ENCODE peak calls at places on chromosome 3, in nine cellular contexts. G is PC-9, E is coronary artery, I is caudate nucleus, F is fibroblast of lung, J is epithelial cell of prostate, N is GM23338, O is heart left ventricle, P is HL-60. R is an unnamed sample.

GRCh38 chr3:59115355-59116136 is 65.7 kb upstream of the CFAP20DC start:
- DNase-seq in P (no peak), I (no peak), J (no peak), O (no peak), N (no peak), F (no peak), E (no peak), G (no peak), R (no peak)

GRCh38 chr3:52397676-52398399 is 47.1 kb downstream of the SEMA3G start:
- DNase-seq in E (no peak), I (no peak), F (no peak), J (no peak), P (no peak), O (peak; percentile 15), G (no peak), N (no peak), R (no peak)

GRCh38 chr3:76646921-76647562 is 392.9 kb upstream of the ROBO2 start:
- DNase-seq in P (no peak), O (no peak), J (no peak), I (no peak), G (no peak), N (peak; percentile 90), E (no peak), F (no peak), R (no peak)

GRCh38 chr3:111369953-111370352 is 172.0 kb upstream of the CD96 start:
- DNase-seq in E (no peak), P (no peak), O (no peak), F (peak; percentile 55), I (no peak), G (no peak), N (no peak), J (no peak), R (peak; percentile 13)

GRCh38 chr3:149620291-149621020 is 37.4 kb downstream of the WWTR1 start:
- DNase-seq in J (no peak), O (no peak), F (peak; percentile 89), P (no peak), E (no peak), I (no peak), N (no peak), G (no peak), R (peak; percentile 14)

GRCh38 chr3:189289251-189289650 is 117.5 kb downstream of the TPRG1 start:
- DNase-seq in P (no peak), O (no peak), N (no peak), E (no peak), J (no peak), F (no peak), I (no peak), G (no peak), R (no peak)

GRCh38 chr3:63151893-63152292 is 126.2 kb upstream of the SYNPR start:
- DNase-seq in N (no peak), G (no peak), O (no peak), J (no peak), E (no peak), F (no peak), I (no peak), P (no peak), R (no peak)

GRCh38 chr3:120025520-120025919 is 68.7 kb downstream of the GSK3B start:
- DNase-seq in P (no peak), F (peak; percentile 42), G (no peak), N (no peak), E (no peak), J (no peak), I (no peak), O (no peak), R (peak; percentile 14)

GRCh38 chr3:43327184-43327950 is 41.0 kb downstream of the SNRK start:
- DNase-seq in O (no peak), N (no peak), J (no peak), I (no peak), G (no peak), P (no peak), F (peak; percentile 74), E (no peak), R (no peak)

GRCh38 chr3:39275052-39275451 is 4.8 kb downstream of the CX3CR1 start:
- DNase-seq in O (no peak), N (no peak), I (no peak), G (no peak), P (no peak), J (no peak), F (no peak), E (no peak), R (no peak)

GRCh38 chr3:119598410-119599098 is 869 bp downstream of the PLA1A start:
- DNase-seq in P (no peak), E (no peak), F (no peak), G (no peak), J (no peak), O (no peak), N (no peak), I (no peak), R (no peak)

GRCh38 chr3:158642474-158643210 is 1.7 kb upstream of the GFM1 start:
- DNase-seq in J (no peak), N (no peak), E (no peak), P (no peak), I (no peak), F (no peak), O (no peak), G (no peak), R (no peak)

GRCh38 chr3:59654953-59655430 is 605.2 kb upstream of the CFAP20DC start:
- DNase-seq in E (no peak), I (no peak), J (no peak), F (no peak), O (no peak), P (no peak), N (no peak), G (no peak), R (no peak)

GRCh38 chr3:186152889-186153292 is 44.0 kb upstream of the ETV5 start:
- DNase-seq in F (no peak), N (no peak), E (no peak), J (no peak), I (no peak), O (no peak), P (peak; percentile 59), G (no peak), R (no peak)

GRCh38 chr3:46417841-46418611 is 11.0 kb downstream of the CCRL2 start:
- DNase-seq in P (no peak), G (no peak), O (no peak), I (no peak), F (no peak), J (no peak), E (peak; percentile 45), N (peak; percentile 27), R (no peak)

GRCh38 chr3:100106094-100106493 is 8.2 kb downstream of the FILIP1L start:
- DNase-seq in F (no peak), P (no peak), E (no peak), G (no peak), J (no peak), O (no peak), N (no peak), I (no peak), R (peak; percentile 43)

GRCh38 chr3:124895756-124896155 is 8.6 kb upstream of the ITGB5 start:
- DNase-seq in G (no peak), O (no peak), J (no peak), P (no peak), E (no peak), N (no peak), I (no peak), F (no peak), R (no peak)

GRCh38 chr3:71252466-71252865 is 331.1 kb downstream of the FOXP1 start:
- DNase-seq in N (no peak), E (no peak), I (no peak), J (no peak), G (no peak), F (no peak), O (peak; percentile 58), P (no peak), R (no peak)
- H3K27ac ChIP-seq in N (no peak overlapping the region), E (peak overlapping the region; percentile 1), I (no peak overlapping the region), J (peak overlapping the region; percentile 66), G (no peak overlapping the region), F (no peak overlapping the region), O (no peak overlapping the region), P (no peak overlapping the region), R (no peak overlapping the region)

GRCh38 chr3:112593258-112593657 is 31.4 kb downstream of the SLC35A5 start:
- DNase-seq in P (no peak), I (no peak), G (no peak), N (no peak), E (no peak), O (no peak), J (no peak), F (no peak), R (no peak)
- H3K27ac ChIP-seq in P (no peak overlapping the region), I (no peak overlapping the region), G (no peak overlapping the region), N (peak overlapping the region; percentile 51), E (no peak overlapping the region), O (no peak overlapping the region), J (no peak overlapping the region), F (no peak overlapping the region), R (no peak overlapping the region)

GRCh38 chr3:57557088-57557537 is 1.0 kb downstream of the PDE12 start:
- DNase-seq in E (no peak), F (peak; percentile 49), P (no peak), I (no peak), O (no peak), N (peak; percentile 52), J (no peak), G (peak; percentile 13), R (peak; percentile 53)
- H3K27ac ChIP-seq in E (peak overlapping the region; percentile 89), F (peak overlapping the region; percentile 97), P (peak overlapping the region; percentile 95), I (no peak overlapping the region), O (peak overlapping the region; percentile 94), N (no peak overlapping the region), J (peak overlapping the region; percentile 84), G (peak overlapping the region; percentile 92), R (no peak overlapping the region)

GRCh38 chr3:139306078-139306477 is 37.7 kb upstream of the MRPS22 start:
- DNase-seq in O (no peak), N (no peak), P (no peak), J (no peak), I (no peak), E (no peak), G (no peak), F (no peak), R (no peak)
- H3K27ac ChIP-seq in O (no peak overlapping the region), N (no peak overlapping the region), P (no peak overlapping the region), J (no peak overlapping the region), I (no peak overlapping the region), E (no peak overlapping the region), G (no peak overlapping the region), F (no peak overlapping the region), R (no peak overlapping the region)

GRCh38 chr3:24225027-24225743 is 269.5 kb downstream of the THRB start:
- DNase-seq in F (no peak), E (no peak), J (no peak), P (no peak), N (no peak), G (no peak), I (no peak), O (no peak), R (no peak)
- H3K27ac ChIP-seq in F (no peak overlapping the region), E (peak overlapping the region; percentile 62), J (no peak overlapping the region), P (no peak overlapping the region), N (no peak overlapping the region), G (no peak overlapping the region), I (no peak overlapping the region), O (no peak overlapping the region), R (no peak overlapping the region)

DNA sequence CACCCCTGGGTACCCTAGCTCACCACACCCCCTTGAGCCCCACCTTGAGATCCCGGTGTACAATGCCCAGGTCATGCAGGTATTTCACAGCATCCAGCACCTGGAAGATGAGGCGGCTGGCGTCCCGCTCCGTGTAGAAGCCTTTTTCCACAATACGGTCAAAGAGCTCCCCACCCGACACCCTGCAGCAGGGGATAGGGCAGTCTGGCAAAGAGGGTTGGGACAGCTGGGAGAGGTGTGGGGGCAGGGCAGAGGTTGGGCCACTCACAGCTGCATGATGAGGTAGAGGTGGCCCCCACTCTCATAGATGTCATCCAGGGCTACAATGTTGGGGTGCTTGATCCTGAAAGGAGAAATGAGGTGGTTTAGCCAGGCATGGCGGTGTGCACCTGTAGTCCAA is 6.9 kb downstream of the CAMK1 start:
- DNase-seq in F (no peak), N (no peak), G (no peak), J (no peak), I (no peak), O (no peak), P (no peak), E (no peak), R (no peak)
- H3K27ac ChIP-seq in F (no peak overlapping the region), N (no peak overlapping the region), G (no peak overlapping the region), J (no peak overlapping the region), I (no peak overlapping the region), O (no peak overlapping the region), P (no peak overlapping the region), E (no peak overlapping the region), R (no peak overlapping the region)